ENCODE peak calls at places on chromosomes 3 and 15, in six cellular contexts. P is GM18507; L is NCI-H1436; V is dorsolateral prefrontal cortex; J is activated T-helper 1 cell treated with anti-CD3 and anti-CD28 coated beads, Interleukin-2, amount 50 U/mL, for 16 hours; N is central memory CD4-positive, alpha-beta T cell. K is an unnamed sample.

GRCh38 chr15:101250931-101251829 is 668 bp downstream of the CHSY1 start:
- DNase-seq in P (no peak), L (no peak), N (peak; percentile 10), J (peak; percentile 15), V (peak; percentile 60), K (no peak)

GRCh38 chr3:36546196-36546595 is 165.9 kb downstream of the STAC start:
- DNase-seq in L (no peak), N (no peak), J (no peak), P (no peak), V (no peak), K (no peak)

GRCh38 chr3:114608293-114608692 is 314.5 kb downstream of the TIGIT start:
- DNase-seq in L (no peak), N (no peak), J (no peak), P (no peak), V (no peak), K (no peak)

GRCh38 chr3:72261566-72262564 is 476.9 kb upstream of the PROK2 start:
- DNase-seq in N (no peak), L (no peak), V (no peak), P (no peak), J (no peak), K (no peak)

GRCh38 chr15:52097176-52097575 is 15.4 kb downstream of the BCL2L10 start:
- DNase-seq in P (no peak), N (no peak), L (no peak), V (no peak), J (no peak), K (no peak)

GRCh38 chr3:182920515-182921084 is 59.7 kb downstream of the DCUN1D1 start:
- DNase-seq in P (no peak), V (no peak), N (no peak), J (no peak), L (no peak), K (no peak)

GRCh38 chr3:125478321-125478720 is 41.7 kb downstream of the SNX4 start:
- DNase-seq in N (no peak), L (no peak), J (no peak), V (no peak), P (no peak), K (no peak)

GRCh38 chr3:127073931-127074820 is 91.3 kb downstream of the PLXNA1 start:
- DNase-seq in N (no peak), V (no peak), P (no peak), J (no peak), L (no peak), K (no peak)

GRCh38 chr3:28244471-28244870 is 3.1 kb downstream of the CMC1 start:
- DNase-seq in L (no peak), J (no peak), V (no peak), P (no peak), N (no peak), K (no peak)

GRCh38 chr3:132399054-132399929 is 18.0 kb upstream of the DNAJC13 start:
- DNase-seq in P (peak; percentile 32), V (no peak), N (peak; percentile 12), L (peak; percentile 36), J (no peak), K (no peak)

GRCh38 chr15:93247466-93248121 is 158.6 kb upstream of the RGMA start:
- DNase-seq in J (no peak), N (no peak), V (no peak), L (no peak), P (no peak), K (no peak)

GRCh38 chr15:70569139-70569717 is 194.1 kb downstream of the UACA start:
- DNase-seq in N (no peak), V (no peak), J (no peak), L (no peak), P (no peak), K (peak; percentile 26)

GRCh38 chr15:44676676-44677075 is 13.2 kb upstream of the SPG11 start:
- DNase-seq in V (no peak), N (no peak), L (no peak), J (no peak), P (no peak), K (no peak)

GRCh38 chr3:13343601-13344000 is 76.5 kb downstream of the NUP210 start:
- DNase-seq in P (no peak), J (no peak), V (no peak), N (no peak), L (no peak), K (no peak)

GRCh38 chr3:39752019-39752637 is 57.3 kb upstream of the MYRIP start:
- DNase-seq in N (no peak), L (no peak), J (no peak), V (no peak), P (no peak), K (no peak)

GRCh38 chr3:57557088-57557537 is 1.0 kb downstream of the PDE12 start:
- DNase-seq in V (no peak), P (no peak), J (no peak), N (peak; percentile 34), L (no peak), K (no peak)

GRCh38 chr15:29438714-29439076 is 169.1 kb upstream of the NSMCE3 start:
- DNase-seq in V (no peak), L (no peak), N (no peak), P (no peak), J (no peak), K (no peak)

GRCh38 chr15:100111103-100112060 is 230.4 kb downstream of the ADAMTS17 start:
- DNase-seq in N (no peak), L (peak; percentile 39), J (peak; percentile 5), P (no peak), V (no peak), K (no peak)

GRCh38 chr3:124496066-124496465 is 234.2 kb upstream of the UMPS start:
- DNase-seq in L (no peak), J (no peak), V (no peak), P (no peak), N (no peak), K (no peak)

GRCh38 chr15:47496343-47497185 is 220.7 kb upstream of the SEMA6D start:
- DNase-seq in J (no peak), V (no peak), L (no peak), N (no peak), P (no peak), K (no peak)

GRCh38 chr15:74786659-74787165 is 4.8 kb downstream of the CSK start:
- DNase-seq in N (no peak), V (no peak), P (no peak), J (no peak), L (no peak), K (no peak)